ENCODE peak calls at places on chromosome 16, in five cellular contexts. V, D, R, Q and Z are unnamed samples.

GRCh38 chr16:64136314-64136713 is 985.5 kb downstream of the CDH11 start:
- DNase-seq in D (no peak), R (no peak), Q (no peak), V (no peak), Z (no peak)

GRCh38 chr16:16120382-16121184 is 102.7 kb downstream of the ABCC6 start:
- DNase-seq in D (no peak), Q (no peak), V (no peak), R (no peak), Z (peak; percentile 28)

GRCh38 chr16:85082553-85083050 is 29.7 kb downstream of the CIBAR2 start:
- DNase-seq in D (peak; percentile 21), Q (peak; percentile 75), R (peak; percentile 53), V (no peak), Z (no peak)

GRCh38 chr16:4290236-4290830 is 17.5 kb upstream of the TFAP4 start:
- DNase-seq in R (peak; percentile 60), D (no peak), V (peak; percentile 52), Q (peak; percentile 73), Z (peak; percentile 94)

GRCh38 chr16:7340938-7341337 is 8.3 kb downstream of the RBFOX1 start:
- DNase-seq in Q (no peak), D (no peak), R (no peak), V (no peak), Z (no peak)

GRCh38 chr16:48511071-48511540 is 98.9 kb downstream of the N4BP1 start:
- DNase-seq in R (no peak), Q (no peak), D (no peak), V (no peak), Z (peak; percentile 83)

GRCh38 chr16:46895399-46896313 is 11.5 kb downstream of the GPT2 start:
- DNase-seq in Q (peak; percentile 54), R (no peak), D (no peak), V (no peak), Z (no peak)

GRCh38 chr16:50297301-50298074 is 31.1 kb downstream of the ADCY7 start:
- DNase-seq in Q (peak; percentile 43), R (no peak), V (no peak), D (no peak), Z (no peak)

GRCh38 chr16:14013571-14014283 is 57.4 kb upstream of the MRTFB start:
- DNase-seq in R (peak; percentile 37), D (no peak), V (peak; percentile 97), Q (peak; percentile 52), Z (peak; percentile 92)

GRCh38 chr16:20905576-20905975 is 5.0 kb downstream of the LYRM1 start:
- DNase-seq in Q (no peak), V (no peak), R (no peak), D (no peak), Z (peak; percentile 36)

GRCh38 chr16:83994703-83995102 is 26.7 kb downstream of the NECAB2 start:
- DNase-seq in R (no peak), D (no peak), Q (no peak), V (no peak), Z (no peak)

GRCh38 chr16:85902366-85903155 is 3.6 kb downstream of the IRF8 start:
- DNase-seq in R (no peak), D (peak; percentile 96), Q (peak; percentile 75), V (no peak), Z (no peak)

GRCh38 chr16:28288117-28288516 is 4.2 kb upstream of the SBK1 start:
- DNase-seq in R (no peak), Q (no peak), V (no peak), D (no peak), Z (no peak)

GRCh38 chr16:81366316-81366932 is 51.7 kb downstream of the GAN start:
- DNase-seq in R (peak; percentile 70), Q (no peak), D (peak; percentile 70), V (no peak), Z (peak; percentile 63)

GRCh38 chr16:69105501-69106361 is at the start of gene HAS3:
- DNase-seq in R (peak; percentile 93), Q (peak; percentile 93), V (no peak), D (peak; percentile 64), Z (peak; percentile 60)
- TF ChIP-seq CTCF in R (peak; percentile 76), Q (peak; percentile 54), V (no peak), D (peak; percentile 31), Z (peak; percentile 29)

GRCh38 chr16:54939537-54940278 is 9.0 kb downstream of the IRX5 start:
- DNase-seq in R (peak; percentile 63), Q (peak; percentile 79), D (no peak), V (no peak), Z (no peak)

GRCh38 chr16:54937673-54938350 is 7.1 kb downstream of the IRX5 start:
- DNase-seq in R (peak; percentile 42), Q (no peak), V (no peak), D (no peak), Z (no peak)

GRCh38 chr16:54940279-54940604 is 9.6 kb downstream of the IRX5 start:
- DNase-seq in V (no peak), R (no peak), D (no peak), Q (no peak), Z (no peak)

GRCh38 chr16:54936979-54937672 is 6.5 kb downstream of the IRX5 start:
- DNase-seq in R (peak; percentile 94), V (no peak), Q (peak; percentile 92), D (no peak), Z (no peak)

GRCh38 chr16:54938351-54939346 is 8.0 kb downstream of the IRX5 start:
- DNase-seq in D (no peak), V (no peak), Q (peak; percentile 77), R (peak; percentile 57), Z (no peak)
- H3K4me3 ChIP-seq in D (no peak overlapping the region), V (no peak overlapping the region), Q (peak overlapping the region; percentile 77), R (peak overlapping the region; percentile 65), Z (no peak overlapping the region)

GRCh38 chr16:73214825-73215481 is 167.0 kb upstream of the ZFHX3 start:
- DNase-seq in R (no peak), D (no peak), V (peak; percentile 98), Q (no peak), Z (peak; percentile 66)

GRCh38 chr16:73219176-73219575 is 171.2 kb upstream of the ZFHX3 start:
- DNase-seq in V (no peak), Q (no peak), R (no peak), D (no peak), Z (no peak)

GRCh38 chr16:73216932-73217331 is 169.0 kb upstream of the ZFHX3 start:
- DNase-seq in Q (no peak), D (no peak), V (no peak), R (no peak), Z (no peak)

GRCh38 chr16:73215482-73216377 is 167.8 kb upstream of the ZFHX3 start:
- DNase-seq in D (no peak), R (no peak), V (no peak), Q (no peak), Z (peak; percentile 52)

DNA sequence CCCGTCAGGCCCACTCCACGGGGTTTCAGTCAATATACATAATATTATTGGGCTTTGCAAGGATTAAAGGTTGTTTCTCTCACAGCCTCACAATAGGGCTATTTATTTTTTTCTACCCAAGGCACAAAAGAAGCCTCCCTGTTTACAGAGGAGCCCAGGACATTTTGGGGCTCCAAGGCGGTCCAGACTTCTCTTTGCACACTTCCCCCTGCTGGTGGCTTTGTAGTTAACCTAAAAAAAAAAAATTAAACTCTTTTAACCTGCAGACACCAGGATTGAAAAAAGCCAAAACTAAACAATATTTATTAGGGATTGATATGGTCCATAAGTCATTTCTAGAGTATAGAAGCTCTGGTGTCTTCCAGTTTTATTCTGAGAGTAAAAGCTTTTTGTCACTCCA is 169.7 kb upstream of the ZFHX3 start:
- DNase-seq in V (no peak), D (peak; percentile 4), Q (no peak), R (peak; percentile 68), Z (no peak)
- TF ChIP-seq CTCF in V (peak; percentile 17), D (no peak), Q (peak; percentile 76), R (peak; percentile 50), Z (peak; percentile 28)

GRCh38 chr16:56607675-56608042 is 725 bp upstream of the MT2A start:
- DNase-seq in R (no peak), Q (no peak), D (no peak), V (no peak), Z (no peak)
- H3K4me3 ChIP-seq in R (peak overlapping the region; percentile 51), Q (no peak overlapping the region), D (no peak overlapping the region), V (peak overlapping the region; percentile 38), Z (no peak overlapping the region)

DNA sequence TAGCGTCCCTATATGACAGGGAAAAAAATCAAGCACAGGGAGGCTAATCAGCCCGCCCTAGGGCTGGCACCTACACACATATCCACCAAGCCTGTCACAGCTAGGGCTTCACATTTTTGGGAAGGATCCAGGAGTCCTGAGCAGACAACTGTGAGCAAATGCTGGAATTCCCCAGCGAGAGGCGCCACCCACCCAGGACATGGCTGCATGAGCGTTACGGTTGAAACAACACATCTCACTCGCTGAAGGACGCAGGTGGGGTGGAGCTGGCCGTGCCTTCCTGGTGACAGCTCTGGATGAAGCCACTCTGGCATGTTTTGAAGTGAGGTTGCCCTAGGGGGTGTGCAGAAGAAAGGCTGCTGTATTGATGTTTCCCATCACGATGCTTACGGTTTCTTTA is 315.1 kb upstream of the EEF2KMT start:
- DNase-seq in V (no peak), R (peak; percentile 73), Q (peak; percentile 84), D (no peak), Z (no peak)
- TF ChIP-seq CTCF in V (no peak), R (peak; percentile 84), Q (peak; percentile 66), D (no peak), Z (no peak)

GRCh38 chr16:87348616-87349157 is 31.5 kb upstream of the C16orf95 start:
- DNase-seq in R (no peak), V (no peak), D (no peak), Q (no peak), Z (no peak)

GRCh38 chr16:87352818-87353217 is 30.8 kb downstream of the FBXO31 start:
- DNase-seq in V (no peak), D (no peak), Q (no peak), R (no peak), Z (no peak)

GRCh38 chr16:87351320-87351698 is 32.3 kb downstream of the FBXO31 start:
- DNase-seq in D (no peak), V (no peak), R (no peak), Q (no peak), Z (peak; percentile 86)

GRCh38 chr16:87350031-87350430 is 32.8 kb upstream of the C16orf95 start:
- DNase-seq in Q (no peak), D (no peak), R (no peak), V (no peak), Z (no peak)

DNA sequence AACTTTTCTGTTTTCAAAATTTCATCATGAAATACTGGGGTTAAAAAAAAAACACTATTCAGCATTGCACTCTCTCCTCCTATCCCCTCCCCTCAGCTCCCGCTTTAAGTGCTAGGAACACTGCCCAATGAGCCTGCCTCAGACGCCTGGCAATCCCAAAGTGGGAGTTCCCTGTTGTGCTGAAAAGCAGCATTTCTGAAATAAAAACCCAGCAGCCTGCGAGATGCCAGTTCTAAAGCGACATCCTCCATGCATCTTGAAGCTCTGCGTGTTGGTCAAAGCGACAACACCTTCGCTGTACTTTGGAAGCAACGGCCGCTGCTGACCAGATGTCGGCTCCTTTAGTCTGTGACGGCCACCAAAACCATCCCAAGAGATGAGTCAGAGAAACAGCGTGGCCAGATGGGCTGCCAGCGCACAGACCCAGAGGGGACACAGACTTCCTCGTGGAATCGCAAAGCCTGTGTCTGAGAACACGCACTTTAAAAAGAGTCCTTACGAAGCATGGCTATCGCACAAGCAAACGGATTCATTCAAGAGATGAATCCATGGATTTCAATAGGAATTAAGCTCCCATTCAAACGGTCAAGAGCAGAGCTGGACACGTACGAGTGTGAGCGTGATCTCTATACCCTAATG is 32.8 kb downstream of the FBXO31 start:
- DNase-seq in R (no peak), V (peak; percentile 37), Q (no peak), D (no peak), Z (peak; percentile 76)
- H3K4me3 ChIP-seq in R (no peak overlapping the region), V (peak overlapping the region; percentile 8), Q (no peak overlapping the region), D (no peak overlapping the region), Z (peak overlapping the region; percentile 34)

DNA sequence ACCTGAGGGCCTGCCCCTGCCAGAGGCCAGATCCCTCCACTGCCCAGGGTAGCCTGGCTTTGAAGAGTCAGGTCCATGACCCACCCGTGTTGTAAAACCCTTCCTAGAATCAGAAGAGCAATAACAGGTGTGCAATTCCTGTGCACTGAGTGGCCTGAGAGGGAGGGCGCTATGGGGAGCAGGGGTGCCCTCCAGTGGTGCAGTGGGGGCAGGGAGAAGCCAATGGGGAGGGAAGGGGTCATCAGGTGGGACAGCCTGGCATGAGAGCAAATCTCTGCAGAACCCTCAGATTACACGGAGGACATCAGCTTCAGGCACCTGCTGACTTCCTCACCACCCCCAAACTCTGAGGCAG is 72.9 kb upstream of the ZNF469 start:
- DNase-seq in D (no peak), R (no peak), V (no peak), Q (no peak), Z (no peak)
- TF ChIP-seq CTCF in D (no peak), R (peak; percentile 72), V (no peak), Q (peak; percentile 31), Z (peak; percentile 31)